ENCODE peak calls at places on chromosomes 13 and 19, in six cellular contexts. R, Z, J, F, V and L are unnamed samples.

GRCh38 chr13:109593230-109593629 is 193.2 kb downstream of the IRS2 start:
- DNase-seq in R (no peak), Z (no peak), J (no peak), F (no peak), V (no peak), L (no peak)

GRCh38 chr13:27868639-27869435 is 51.0 kb upstream of the PDX1 start:
- DNase-seq in R (no peak), Z (no peak), J (no peak), F (no peak), V (no peak), L (peak)

GRCh38 chr13:44389856-44390255 is 16.2 kb downstream of the SERP2 start:
- DNase-seq in R (no peak), Z (no peak), J (no peak), F (no peak), V (no peak), L (no peak)

GRCh38 chr13:54092686-54093085 is 1064.1 kb downstream of the OLFM4 start:
- DNase-seq in R (no peak), Z (no peak), J (no peak), F (no peak), V (no peak), L (no peak)

GRCh38 chr13:74171621-74172020 is 37.4 kb upstream of the KLF12 start:
- DNase-seq in R (no peak), Z (no peak), J (no peak), F (no peak), V (no peak), L (no peak)

GRCh38 chr13:51225034-51225433 is 2.8 kb downstream of the FAM124A start:
- DNase-seq in R (no peak), Z (no peak), J (no peak), F (no peak), V (no peak), L (no peak)

GRCh38 chr13:93002071-93002470 is 224.5 kb upstream of the GPC6 start:
- DNase-seq in R (no peak), Z (no peak), J (no peak), F (no peak), V (no peak), L (no peak)

GRCh38 chr19:41999878-42000208 is 5.8 kb upstream of the ATP1A3 start:
- DNase-seq in R (no peak), Z (no peak), J (no peak), F (no peak), V (no peak), L (no peak)

GRCh38 chr19:41569481-41570150 is 6.3 kb upstream of the CEACAM21 start:
- DNase-seq in R (no peak), Z (no peak), J (no peak), F (no peak), V (no peak), L (no peak)

GRCh38 chr19:39498262-39499081 is at the start of gene DLL3:
- DNase-seq in R (no peak), Z (no peak), J (peak), F (no peak), V (no peak), L (no peak)

GRCh38 chr13:41742917-41743552 is 217.9 kb downstream of the VWA8 start:
- DNase-seq in R (no peak), Z (no peak), J (no peak), F (no peak), V (no peak), L (no peak)

GRCh38 chr13:38483623-38484022 is 134.0 kb downstream of the UFM1 start:
- DNase-seq in R (no peak), Z (no peak), J (no peak), F (no peak), V (no peak), L (no peak)

GRCh38 chr13:30004204-30004603 is 153.8 kb upstream of the UBL3 start:
- DNase-seq in R (no peak), Z (no peak), J (no peak), F (no peak), V (no peak), L (no peak)

GRCh38 chr19:35044317-35045117 is 3.0 kb downstream of the HPN start:
- DNase-seq in R (peak), Z (peak), J (peak), F (no peak), V (peak), L (peak)

GRCh38 chr13:111344471-111345191 is 24.2 kb downstream of the TEX29 start:
- DNase-seq in R (no peak), Z (no peak), J (peak), F (no peak), V (no peak), L (no peak)

GRCh38 chr13:110676511-110677204 is 29.3 kb downstream of the CARS2 start:
- DNase-seq in R (no peak), Z (no peak), J (no peak), F (no peak), V (peak), L (no peak)

GRCh38 chr19:38596057-38596981 is 21.4 kb downstream of the MAP4K1 start:
- DNase-seq in R (no peak), Z (no peak), J (peak), F (no peak), V (peak), L (no peak)

GRCh38 chr19:39544201-39544903 is 4.4 kb upstream of the EID2 start:
- DNase-seq in R (no peak), Z (no peak), J (no peak), F (no peak), V (no peak), L (no peak)

GRCh38 chr13:44822291-44822690 is 167.0 kb downstream of the NUFIP1 start:
- DNase-seq in R (no peak), Z (no peak), J (no peak), F (no peak), V (no peak), L (no peak)

GRCh38 chr19:47860602-47861297 is 1.7 kb downstream of the TPRX2 start:
- DNase-seq in R (no peak), Z (no peak), J (no peak), F (no peak), V (no peak), L (no peak)